ENCODE peak calls at places on chromosomes 16 and 17, in five cellular contexts. E, O, G, Q and A are unnamed samples.
A peak's percentile ranks its signal among the peaks of the same experiment; 100 is the strongest.

GRCh38 chr16:20905576-20905975 is 5.0 kb downstream of the LYRM1 start:
- DNase-seq in E (no peak), O (no peak), G (peak; percentile 16), Q (no peak), A (no peak)

GRCh38 chr17:15342460-15342859 is 1.1 kb upstream of the TEKT3 start:
- DNase-seq in E (no peak), O (no peak), G (peak; percentile 12), Q (no peak), A (no peak)

GRCh38 chr17:73795730-73796129 is 151.5 kb upstream of the SDK2 start:
- DNase-seq in E (no peak), O (no peak), G (no peak), Q (no peak), A (no peak)

GRCh38 chr16:88883946-88884345 is 17.5 kb upstream of the PABPN1L start:
- DNase-seq in E (no peak), O (no peak), G (no peak), Q (no peak), A (no peak)

GRCh38 chr16:81446318-81447275 is 2.0 kb downstream of the CMIP start:
- DNase-seq in E (no peak), O (no peak), G (peak; percentile 51), Q (peak; percentile 42), A (no peak)

GRCh38 chr17:6603746-6604325 is 36.7 kb downstream of the KIAA0753 start:
- DNase-seq in E (no peak), O (no peak), G (peak; percentile 30), Q (no peak), A (no peak)

GRCh38 chr17:7842950-7843535 is 9.0 kb downstream of the KDM6B start:
- DNase-seq in E (no peak), O (peak; percentile 86), G (peak; percentile 94), Q (no peak), A (peak; percentile 14)

GRCh38 chr17:8173056-8173870 is 2.9 kb downstream of the TMEM107 start:
- DNase-seq in E (no peak), O (peak; percentile 99), G (peak; percentile 99), Q (peak; percentile 93), A (peak; percentile 87)

GRCh38 chr17:81456091-81456490 is 56.5 kb downstream of the ACTG1 start:
- DNase-seq in E (no peak), O (no peak), G (no peak), Q (no peak), A (no peak)

GRCh38 chr17:48483471-48484131 is 47.2 kb downstream of the HOXB1 start:
- DNase-seq in E (no peak), O (no peak), G (peak; percentile 100), Q (peak; percentile 6), A (no peak)

GRCh38 chr16:50683689-50684374 is 2.7 kb upstream of the SNX20 start:
- DNase-seq in E (no peak), O (no peak), G (no peak), Q (peak; percentile 43), A (no peak)

GRCh38 chr16:22962905-22963304 is 148.9 kb downstream of the HS3ST2 start:
- DNase-seq in E (peak; percentile 47), O (no peak), G (no peak), Q (no peak), A (no peak)

GRCh38 chr16:52549011-52549692 is 2.2 kb upstream of the TOX3 start:
- DNase-seq in E (no peak), O (no peak), G (no peak), Q (no peak), A (peak; percentile 69)

GRCh38 chr17:7263801-7264078 is 1.5 kb upstream of the CLDN7 start:
- DNase-seq in E (no peak), O (no peak), G (no peak), Q (no peak), A (peak; percentile 17)

GRCh38 chr17:7803981-7804380 is 30.0 kb upstream of the KDM6B start:
- DNase-seq in E (no peak), O (no peak), G (no peak), Q (no peak), A (no peak)

GRCh38 chr16:1791256-1791942 is 2.1 kb downstream of the IGFALS start:
- DNase-seq in E (no peak), O (no peak), G (no peak), Q (no peak), A (no peak)

GRCh38 chr16:68378436-68379415 is 67.9 kb downstream of the PRMT7 start:
- DNase-seq in E (no peak), O (no peak), G (no peak), Q (no peak), A (no peak)

GRCh38 chr17:28472871-28473497 is 460 bp upstream of the SLC13A2 start:
- DNase-seq in E (no peak), O (no peak), G (no peak), Q (no peak), A (no peak)

GRCh38 chr16:1099224-1100083 is 3.4 kb upstream of the C1QTNF8 start:
- DNase-seq in E (no peak), O (no peak), G (no peak), Q (no peak), A (no peak)

GRCh38 chr16:68524069-68524820 is 14.8 kb upstream of the ZFP90 start:
- DNase-seq in E (no peak), O (no peak), G (no peak), Q (no peak), A (no peak)

GRCh38 chr16:1989826-1990335 is at the start of gene SYNGR3:
- DNase-seq in E (no peak), O (no peak), G (no peak), Q (no peak), A (no peak)

GRCh38 chr17:19531780-19532501 is 1.7 kb upstream of the SLC47A1 start:
- DNase-seq in E (no peak), O (no peak), G (no peak), Q (no peak), A (no peak)

GRCh38 chr17:63986842-63987615 is 11.1 kb upstream of the PRR29 start:
- DNase-seq in E (no peak), O (no peak), G (no peak), Q (no peak), A (no peak)

GRCh38 chr16:3012246-3012645 is 477 bp upstream of the CLDN9 start:
- DNase-seq in E (no peak), O (no peak), G (no peak), Q (no peak), A (no peak)